ENCODE peak calls at places on chromosomes 13 and 19, in five cellular contexts. One of them, this sample, is unnamed.

GRCh38 chr13:25756916-25757315 is 294.9 kb downstream of the SHISA2 start:
- DNase-seq in IMR-90: no peak
- DNase-seq in stomach: no peak
- DNase-seq in HL-60: no peak
- DNase-seq in omental fat pad: no peak
- DNase-seq in this sample: no peak

GRCh38 chr19:49213791-49214190 is 56.2 kb downstream of the TRPM4 start:
- DNase-seq in IMR-90: no peak
- DNase-seq in stomach: no peak
- DNase-seq in HL-60: no peak
- DNase-seq in omental fat pad: no peak
- DNase-seq in this sample: no peak

GRCh38 chr13:113862766-113863510 is 938 bp downstream of the GAS6 start:
- DNase-seq in IMR-90: no peak
- DNase-seq in stomach: peak; percentile 77
- DNase-seq in HL-60: peak; percentile 15
- DNase-seq in omental fat pad: peak; percentile 29
- DNase-seq in this sample: peak; percentile 40

GRCh38 chr19:10915511-10916091 is 12.8 kb downstream of the YIPF2 start:
- DNase-seq in IMR-90: peak; percentile 86
- DNase-seq in stomach: peak; percentile 38
- DNase-seq in HL-60: no peak
- DNase-seq in omental fat pad: no peak
- DNase-seq in this sample: no peak

GRCh38 chr13:78700121-78700910 is 41.4 kb upstream of the OBI1 start:
- DNase-seq in IMR-90: peak; percentile 31
- DNase-seq in stomach: no peak
- DNase-seq in HL-60: no peak
- DNase-seq in omental fat pad: no peak
- DNase-seq in this sample: no peak

GRCh38 chr13:77513719-77514335 is 21.7 kb upstream of the SCEL start:
- DNase-seq in IMR-90: no peak
- DNase-seq in stomach: no peak
- DNase-seq in HL-60: no peak
- DNase-seq in omental fat pad: no peak
- DNase-seq in this sample: no peak

GRCh38 chr19:57786906-57787305 is 17.4 kb downstream of the ZNF586 start:
- DNase-seq in IMR-90: no peak
- DNase-seq in stomach: no peak
- DNase-seq in HL-60: no peak
- DNase-seq in omental fat pad: no peak
- DNase-seq in this sample: no peak

GRCh38 chr19:47315125-47315821 is 5.6 kb downstream of the C5AR1 start:
- DNase-seq in IMR-90: peak; percentile 97
- DNase-seq in stomach: peak; percentile 44
- DNase-seq in HL-60: peak; percentile 90
- DNase-seq in omental fat pad: no peak
- DNase-seq in this sample: no peak

GRCh38 chr13:40077396-40078027 is 422.1 kb downstream of the COG6 start:
- DNase-seq in IMR-90: no peak
- DNase-seq in stomach: no peak
- DNase-seq in HL-60: no peak
- DNase-seq in omental fat pad: no peak
- DNase-seq in this sample: no peak

GRCh38 chr13:44365008-44365407 is 8.6 kb upstream of the SERP2 start:
- DNase-seq in IMR-90: peak; percentile 64
- DNase-seq in stomach: no peak
- DNase-seq in HL-60: no peak
- DNase-seq in omental fat pad: no peak
- DNase-seq in this sample: no peak

GRCh38 chr13:92355213-92355612 is 871.4 kb upstream of the GPC6 start:
- DNase-seq in IMR-90: peak; percentile 5
- DNase-seq in stomach: no peak
- DNase-seq in HL-60: no peak
- DNase-seq in omental fat pad: no peak
- DNase-seq in this sample: peak; percentile 18

GRCh38 chr19:14113762-14114414 is 3.7 kb downstream of the PRKACA start:
- DNase-seq in IMR-90: no peak
- DNase-seq in stomach: no peak
- DNase-seq in HL-60: peak; percentile 93
- DNase-seq in omental fat pad: no peak
- DNase-seq in this sample: no peak

GRCh38 chr19:14218615-14219330 is 12.8 kb upstream of the ADGRL1 start:
- DNase-seq in IMR-90: no peak
- DNase-seq in stomach: no peak
- DNase-seq in HL-60: no peak
- DNase-seq in omental fat pad: no peak
- DNase-seq in this sample: no peak

GRCh38 chr19:49811328-49811727 is 1.8 kb downstream of the FUZ start:
- DNase-seq in IMR-90: no peak
- DNase-seq in stomach: no peak
- DNase-seq in HL-60: no peak
- DNase-seq in omental fat pad: no peak
- DNase-seq in this sample: no peak

GRCh38 chr13:23432589-23432988 is 913 bp downstream of the SACS start:
- DNase-seq in IMR-90: peak; percentile 5
- DNase-seq in stomach: no peak
- DNase-seq in HL-60: no peak
- DNase-seq in omental fat pad: no peak
- DNase-seq in this sample: no peak

GRCh38 chr19:18744019-18744418 is 47.1 kb downstream of the COMP start:
- DNase-seq in IMR-90: no peak
- DNase-seq in stomach: no peak
- DNase-seq in HL-60: no peak
- DNase-seq in omental fat pad: no peak
- DNase-seq in this sample: no peak

GRCh38 chr13:43786766-43787517 is at the start of gene ENOX1:
- DNase-seq in IMR-90: peak; percentile 74
- DNase-seq in stomach: peak; percentile 49
- DNase-seq in HL-60: peak; percentile 7
- DNase-seq in omental fat pad: peak; percentile 29
- DNase-seq in this sample: peak; percentile 61

GRCh38 chr13:31595568-31595967 is 143.8 kb upstream of the RXFP2 start:
- DNase-seq in IMR-90: no peak
- DNase-seq in stomach: no peak
- DNase-seq in HL-60: no peak
- DNase-seq in omental fat pad: no peak
- DNase-seq in this sample: no peak

GRCh38 chr13:23701191-23701590 is 131.0 kb downstream of the TNFRSF19 start:
- DNase-seq in IMR-90: no peak
- DNase-seq in stomach: no peak
- DNase-seq in HL-60: no peak
- DNase-seq in omental fat pad: no peak
- DNase-seq in this sample: no peak

GRCh38 chr13:50200562-50200961 is 185.3 kb downstream of the KCNRG start:
- DNase-seq in IMR-90: no peak
- DNase-seq in stomach: no peak
- DNase-seq in HL-60: no peak
- DNase-seq in omental fat pad: no peak
- DNase-seq in this sample: no peak

GRCh38 chr19:9792191-9793050 is 23.9 kb upstream of the ZNF846 start:
- DNase-seq in IMR-90: peak; percentile 91
- DNase-seq in stomach: peak; percentile 96
- DNase-seq in HL-60: peak; percentile 36
- DNase-seq in omental fat pad: peak; percentile 91
- DNase-seq in this sample: peak; percentile 87

GRCh38 chr19:43799502-43800142 is 2.6 kb downstream of the LYPD5 start:
- DNase-seq in IMR-90: no peak
- DNase-seq in stomach: no peak
- DNase-seq in HL-60: no peak
- DNase-seq in omental fat pad: no peak
- DNase-seq in this sample: no peak

GRCh38 chr19:15841875-15842569 is 26.6 kb upstream of the OR10H1 start:
- DNase-seq in IMR-90: no peak
- DNase-seq in stomach: no peak
- DNase-seq in HL-60: no peak
- DNase-seq in omental fat pad: no peak
- DNase-seq in this sample: no peak

GRCh38 chr19:46299695-46300094 is 2.9 kb downstream of the HIF3A start:
- DNase-seq in IMR-90: no peak
- DNase-seq in stomach: no peak
- DNase-seq in HL-60: peak; percentile 30
- DNase-seq in omental fat pad: no peak
- DNase-seq in this sample: no peak

GRCh38 chr13:39602614-39603366 is at the start of gene LHFPL6:
- DNase-seq in IMR-90: peak; percentile 77
- DNase-seq in stomach: peak; percentile 73
- DNase-seq in HL-60: no peak
- DNase-seq in omental fat pad: peak; percentile 71
- DNase-seq in this sample: peak; percentile 80

GRCh38 chr13:103164239-103164638 is 98.0 kb upstream of the SLC10A2 start:
- DNase-seq in IMR-90: no peak
- DNase-seq in stomach: no peak
- DNase-seq in HL-60: no peak
- DNase-seq in omental fat pad: no peak
- DNase-seq in this sample: no peak

GRCh38 chr13:100363874-100364273 is 224.7 kb downstream of the GGACT start:
- DNase-seq in IMR-90: peak; percentile 65
- DNase-seq in stomach: no peak
- DNase-seq in HL-60: no peak
- DNase-seq in omental fat pad: no peak
- DNase-seq in this sample: no peak

GRCh38 chr13:107808388-107808787 is 406.9 kb downstream of the LIG4 start:
- DNase-seq in IMR-90: peak; percentile 62
- DNase-seq in stomach: no peak
- DNase-seq in HL-60: no peak
- DNase-seq in omental fat pad: no peak
- DNase-seq in this sample: no peak

GRCh38 chr13:72458701-72459100 is 268.7 kb downstream of the MZT1 start:
- DNase-seq in IMR-90: no peak
- DNase-seq in stomach: no peak
- DNase-seq in HL-60: no peak
- DNase-seq in omental fat pad: no peak
- DNase-seq in this sample: no peak
- TF ChIP-seq CTCF in IMR-90: no peak
- TF ChIP-seq CTCF in stomach: no peak
- TF ChIP-seq CTCF in HL-60: no peak
- TF ChIP-seq CTCF in omental fat pad: no peak
- TF ChIP-seq CTCF in this sample: no peak

GRCh38 chr19:33234092-33234491 is 8.4 kb upstream of the SLC7A10 start:
- DNase-seq in IMR-90: no peak
- DNase-seq in stomach: no peak
- DNase-seq in HL-60: no peak
- DNase-seq in omental fat pad: no peak
- DNase-seq in this sample: no peak

GRCh38 chr19:33235996-33236350 is 10.3 kb upstream of the SLC7A10 start:
- DNase-seq in IMR-90: no peak
- DNase-seq in stomach: no peak
- DNase-seq in HL-60: no peak
- DNase-seq in omental fat pad: no peak
- DNase-seq in this sample: no peak

GRCh38 chr19:33235269-33235995 is 9.8 kb upstream of the SLC7A10 start:
- DNase-seq in IMR-90: peak; percentile 55
- DNase-seq in stomach: peak; percentile 92
- DNase-seq in HL-60: no peak
- DNase-seq in omental fat pad: peak; percentile 97
- DNase-seq in this sample: peak; percentile 89

GRCh38 chr19:33233056-33233873 is 7.6 kb upstream of the SLC7A10 start:
- DNase-seq in IMR-90: no peak
- DNase-seq in stomach: no peak
- DNase-seq in HL-60: no peak
- DNase-seq in omental fat pad: no peak
- DNase-seq in this sample: no peak

DNA sequence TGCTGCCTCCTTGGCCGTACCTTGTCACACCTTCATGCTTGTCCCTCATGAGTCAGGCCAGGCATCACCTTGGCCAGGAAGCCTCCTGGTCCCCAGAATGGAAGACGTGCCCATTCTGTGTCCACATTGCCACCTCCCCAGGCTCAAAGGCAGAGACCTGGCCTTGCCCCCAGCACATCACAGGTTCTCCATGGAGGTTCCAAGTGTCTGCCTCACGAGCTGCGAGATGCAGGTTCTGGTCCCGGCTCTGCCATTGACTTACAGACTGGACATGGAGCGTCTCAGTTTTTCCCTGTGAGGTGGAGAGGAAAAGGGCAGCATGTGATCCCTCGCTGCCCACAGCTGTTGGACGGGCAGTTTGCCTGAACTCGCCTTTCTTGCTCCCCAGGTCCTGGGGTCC is 9.1 kb upstream of the SLC7A10 start:
- DNase-seq in IMR-90: no peak
- DNase-seq in stomach: no peak
- DNase-seq in HL-60: no peak
- DNase-seq in omental fat pad: no peak
- DNase-seq in this sample: no peak
- TF ChIP-seq CTCF in IMR-90: no peak
- TF ChIP-seq CTCF in stomach: no peak
- TF ChIP-seq CTCF in HL-60: no peak
- TF ChIP-seq CTCF in omental fat pad: no peak
- TF ChIP-seq CTCF in this sample: no peak

DNA sequence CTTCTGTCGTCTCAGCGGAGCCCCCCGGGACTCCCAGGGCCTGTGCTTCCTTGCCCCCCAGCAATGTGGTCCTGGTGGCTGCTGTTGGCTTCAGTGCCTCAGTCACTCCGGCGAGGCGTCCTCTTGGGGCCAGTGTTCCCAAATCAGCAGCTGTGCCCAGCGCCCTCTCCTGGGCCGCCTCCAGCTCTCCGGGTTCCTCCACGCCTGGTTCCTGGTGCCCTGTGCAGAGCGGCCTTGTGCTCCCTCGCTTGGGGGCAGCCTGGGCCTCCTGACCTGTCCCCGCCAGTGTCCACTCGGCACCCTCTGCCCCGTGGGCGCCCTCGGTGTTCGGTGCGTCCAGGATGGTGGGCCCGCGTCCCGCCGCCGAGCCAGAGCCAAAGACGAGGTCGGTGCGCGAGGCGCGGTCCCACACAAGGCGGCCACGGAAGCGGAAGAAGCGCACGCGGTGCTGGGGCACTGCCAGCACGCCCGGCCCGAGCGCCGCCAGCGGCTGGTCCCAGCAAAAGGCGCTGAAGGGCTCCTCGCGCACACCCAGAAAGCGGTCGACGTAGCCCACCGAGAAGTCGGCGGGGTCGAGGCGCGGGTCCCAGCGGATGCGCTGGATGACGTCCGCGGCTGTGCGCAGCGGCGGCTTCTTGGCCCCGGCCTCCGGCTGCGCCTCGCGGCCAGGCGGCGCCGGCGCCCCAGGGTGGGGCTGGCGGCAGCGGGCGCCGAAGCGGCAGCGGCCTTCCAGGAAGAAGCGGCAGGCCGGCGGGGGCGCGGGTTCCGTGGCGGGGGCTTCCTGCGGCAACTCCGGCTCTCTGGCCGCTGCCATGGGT is 656 bp downstream of the LENG9 start:
- DNase-seq in IMR-90: peak; percentile 46
- DNase-seq in stomach: peak; percentile 81
- DNase-seq in HL-60: no peak
- DNase-seq in omental fat pad: no peak
- DNase-seq in this sample: peak; percentile 61
- TF ChIP-seq CTCF in IMR-90: peak; percentile 0
- TF ChIP-seq CTCF in stomach: no peak
- TF ChIP-seq CTCF in HL-60: peak; percentile 42
- TF ChIP-seq CTCF in omental fat pad: no peak
- TF ChIP-seq CTCF in this sample: no peak

DNA sequence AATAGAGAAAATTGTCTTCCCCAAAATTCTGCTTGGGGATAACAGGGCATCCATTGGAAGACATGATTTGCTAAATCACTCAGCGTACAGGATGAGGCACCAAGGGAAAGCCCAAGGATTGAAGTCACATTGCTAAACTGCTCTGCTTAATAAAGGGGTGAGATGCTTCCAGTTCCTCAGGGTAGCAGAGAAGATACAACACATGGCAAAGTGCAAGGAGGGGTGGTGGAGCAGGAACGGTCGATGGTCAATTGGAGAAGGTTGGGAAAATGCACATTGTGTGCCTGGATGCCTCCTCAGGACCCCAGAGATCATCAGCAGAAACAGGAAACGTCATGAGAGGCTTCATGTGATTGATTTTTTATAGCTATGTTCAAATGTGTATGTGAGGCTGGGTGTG is 116.3 kb upstream of the SOX1 start:
- DNase-seq in IMR-90: no peak
- DNase-seq in stomach: no peak
- DNase-seq in HL-60: no peak
- DNase-seq in omental fat pad: no peak
- DNase-seq in this sample: no peak
- TF ChIP-seq CTCF in IMR-90: no peak
- TF ChIP-seq CTCF in stomach: no peak
- TF ChIP-seq CTCF in HL-60: no peak
- TF ChIP-seq CTCF in omental fat pad: no peak
- TF ChIP-seq CTCF in this sample: no peak